ENCODE peak calls at places on chromosomes 7 and 10, in four cellular contexts. One of them, this sample, is unnamed.

GRCh38 chr10:43803816-43804215 is 155.1 kb upstream of the ZNF32 start:
- DNase-seq in NCI-H69: no peak
- DNase-seq in T47D: no peak
- DNase-seq in HCEC 1CT: no peak
- DNase-seq in this sample: no peak

GRCh38 chr7:128919241-128919640 is 8.7 kb upstream of the KCP start:
- DNase-seq in NCI-H69: no peak
- DNase-seq in T47D: no peak
- DNase-seq in HCEC 1CT: no peak
- DNase-seq in this sample: no peak

GRCh38 chr10:63562391-63562790 is 41.2 kb downstream of the REEP3 start:
- DNase-seq in NCI-H69: no peak
- DNase-seq in T47D: peak
- DNase-seq in HCEC 1CT: no peak
- DNase-seq in this sample: no peak

GRCh38 chr10:126397640-126398382 is 9.5 kb upstream of the ADAM12 start:
- DNase-seq in T47D: no peak
- DNase-seq in HCEC 1CT: peak
- DNase-seq in NCI-H69: no peak
- DNase-seq in this sample: no peak

GRCh38 chr10:124697837-124698559 is 46.2 kb downstream of the FAM53B start:
- DNase-seq in T47D: no peak
- DNase-seq in NCI-H69: peak
- DNase-seq in HCEC 1CT: peak
- DNase-seq in this sample: no peak

GRCh38 chr10:62001898-62002297 is 100.4 kb downstream of the ARID5B start:
- DNase-seq in T47D: no peak
- DNase-seq in NCI-H69: no peak
- DNase-seq in HCEC 1CT: no peak
- DNase-seq in this sample: no peak

GRCh38 chr10:112696587-112696986 is 249.6 kb downstream of the VTI1A start:
- DNase-seq in T47D: no peak
- DNase-seq in NCI-H69: no peak
- DNase-seq in HCEC 1CT: no peak
- DNase-seq in this sample: no peak

GRCh38 chr7:107372298-107372697 is 97.6 kb upstream of the GPR22 start:
- DNase-seq in T47D: no peak
- DNase-seq in NCI-H69: no peak
- DNase-seq in HCEC 1CT: peak
- DNase-seq in this sample: no peak

GRCh38 chr7:17274551-17275245 is 23.8 kb upstream of the AHR start:
- DNase-seq in HCEC 1CT: peak
- DNase-seq in T47D: no peak
- DNase-seq in NCI-H69: no peak
- DNase-seq in this sample: no peak

GRCh38 chr10:103916901-103917300 is 1.1 kb downstream of the STN1 start:
- DNase-seq in HCEC 1CT: no peak
- DNase-seq in NCI-H69: no peak
- DNase-seq in T47D: no peak
- DNase-seq in this sample: no peak

GRCh38 chr10:113007343-113007771 is 57.3 kb downstream of the TCF7L2 start:
- DNase-seq in NCI-H69: no peak
- DNase-seq in HCEC 1CT: no peak
- DNase-seq in T47D: no peak
- DNase-seq in this sample: no peak

GRCh38 chr10:108290823-108291222 is 1126.3 kb upstream of the SORCS1 start:
- DNase-seq in NCI-H69: no peak
- DNase-seq in T47D: no peak
- DNase-seq in HCEC 1CT: no peak
- DNase-seq in this sample: no peak

GRCh38 chr10:63738410-63738809 is 217.2 kb downstream of the REEP3 start:
- DNase-seq in HCEC 1CT: peak
- DNase-seq in T47D: no peak
- DNase-seq in NCI-H69: no peak
- DNase-seq in this sample: peak

GRCh38 chr7:44194069-44194468 is 4.8 kb upstream of the GCK start:
- DNase-seq in NCI-H69: no peak
- DNase-seq in T47D: no peak
- DNase-seq in HCEC 1CT: peak
- DNase-seq in this sample: no peak

GRCh38 chr10:24949616-24950015 is 2.8 kb downstream of the PRTFDC1 start:
- DNase-seq in NCI-H69: no peak
- DNase-seq in T47D: no peak
- DNase-seq in HCEC 1CT: no peak
- DNase-seq in this sample: no peak

GRCh38 chr7:98840604-98841508 is 29.0 kb downstream of the TMEM130 start:
- DNase-seq in HCEC 1CT: peak
- DNase-seq in T47D: no peak
- DNase-seq in NCI-H69: no peak
- DNase-seq in this sample: no peak